ENCODE peak calls at places on chromosome 1, in eight cellular contexts. N is adrenal gland, M is stomach, O is spleen, Q is tibial nerve, S is body of pancreas, C is A549, Z is right lobe of liver. D is an unnamed sample.

GRCh38 chr1:228781161-228781771 is 46.0 kb downstream of the RHOU start:
- DNase-seq in N (no peak), C (no peak), Z (no peak), O (no peak), Q (no peak), M (no peak), S (no peak), D (peak; percentile 41)

GRCh38 chr1:153357853-153358690 is at the start of gene S100A9:
- DNase-seq in S (no peak), Q (no peak), O (peak; percentile 63), Z (no peak), M (no peak), N (no peak), C (no peak), D (no peak)

GRCh38 chr1:162153374-162153773 is 83.9 kb downstream of the NOS1AP start:
- DNase-seq in O (no peak), Q (no peak), N (no peak), Z (no peak), M (no peak), C (no peak), S (no peak), D (no peak)

GRCh38 chr1:162166934-162167615 is 97.6 kb downstream of the NOS1AP start:
- DNase-seq in M (no peak), Z (no peak), S (no peak), O (no peak), C (no peak), N (no peak), Q (no peak), D (no peak)

GRCh38 chr1:189962171-189962570 is 515.5 kb downstream of the BRINP3 start:
- DNase-seq in O (no peak), Z (no peak), S (no peak), M (no peak), C (no peak), N (no peak), Q (no peak), D (no peak)

GRCh38 chr1:117512728-117513321 is 93.0 kb upstream of the TENT5C start:
- DNase-seq in Z (no peak), O (no peak), S (no peak), Q (no peak), N (no peak), M (no peak), C (no peak), D (no peak)

GRCh38 chr1:116375165-116375883 is 2.3 kb downstream of the ATP1A1 start:
- DNase-seq in C (no peak), Z (no peak), O (no peak), S (no peak), M (no peak), Q (no peak), N (no peak), D (no peak)

GRCh38 chr1:93148001-93148400 is 32.2 kb downstream of the TMED5 start:
- DNase-seq in Q (no peak), S (no peak), M (no peak), C (no peak), Z (no peak), O (no peak), N (no peak), D (no peak)

GRCh38 chr1:17731460-17731859 is 23.7 kb upstream of the ACTL8 start:
- DNase-seq in O (no peak), M (no peak), Z (no peak), N (no peak), Q (no peak), S (no peak), C (no peak), D (no peak)

GRCh38 chr1:84089470-84090261 is 54.4 kb upstream of the PRKACB start:
- DNase-seq in Q (no peak), O (no peak), Z (no peak), S (no peak), N (no peak), M (no peak), C (no peak), D (no peak)

GRCh38 chr1:156471496-156472490 is 28.8 kb downstream of the MEF2D start:
- DNase-seq in C (no peak), O (no peak), Q (peak; percentile 27), M (peak; percentile 98), N (peak; percentile 82), S (peak; percentile 97), Z (peak; percentile 92), D (peak; percentile 78)

GRCh38 chr1:177650947-177651346 is 318.9 kb downstream of the SEC16B start:
- DNase-seq in Z (no peak), O (no peak), S (peak; percentile 13), Q (no peak), C (no peak), M (peak; percentile 58), N (no peak), D (no peak)

GRCh38 chr1:174967845-174968705 is 31.7 kb upstream of the CACYBP start:
- DNase-seq in M (no peak), N (no peak), S (no peak), Q (no peak), Z (no peak), O (no peak), C (no peak), D (no peak)

GRCh38 chr1:117537291-117537920 is 68.4 kb upstream of the TENT5C start:
- DNase-seq in C (no peak), O (peak; percentile 57), M (peak; percentile 74), Q (no peak), N (no peak), Z (peak; percentile 55), S (peak; percentile 73), D (no peak)

GRCh38 chr1:33482412-33482811 is 10.0 kb downstream of the ZSCAN20 start:
- DNase-seq in Z (no peak), C (no peak), S (no peak), M (no peak), N (no peak), O (no peak), Q (no peak), D (no peak)

GRCh38 chr1:169529068-169529642 is 43.4 kb upstream of the SLC19A2 start:
- DNase-seq in S (peak; percentile 71), N (no peak), O (no peak), Z (no peak), Q (no peak), M (peak; percentile 75), C (no peak), D (no peak)

GRCh38 chr1:17569200-17570139 is 30.0 kb downstream of the ARHGEF10L start:
- DNase-seq in N (peak; percentile 95), O (no peak), Z (peak; percentile 78), C (no peak), M (peak; percentile 70), Q (peak; percentile 93), S (peak; percentile 64), D (peak; percentile 81)

DNA sequence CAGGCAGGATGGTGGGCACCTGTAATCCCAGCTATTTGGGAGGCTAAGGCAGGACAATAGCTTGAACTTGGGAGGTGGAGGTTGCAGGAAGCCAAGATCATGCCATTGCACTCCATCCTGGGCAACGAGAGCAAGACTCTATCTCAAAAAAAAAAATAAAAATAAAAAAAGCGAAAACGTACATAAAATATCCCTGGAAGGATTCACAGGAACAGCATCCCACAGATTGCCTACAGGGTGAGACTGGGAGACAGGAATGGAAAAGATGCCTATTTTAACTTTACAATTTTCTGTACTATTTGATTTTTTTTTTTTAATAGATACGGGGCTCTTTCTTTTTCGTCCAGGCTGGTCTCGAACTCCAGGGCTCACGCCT is 604 bp upstream of the NBPF3 start:
- DNase-seq in C (no peak), Z (no peak), N (no peak), M (no peak), S (no peak), Q (no peak), O (no peak), D (no peak)
- TF ChIP-seq POLR2A in C (no peak), Z (no peak), N (no peak), M (no peak), S (no peak), Q (no peak), O (no peak), D (no peak)

DNA sequence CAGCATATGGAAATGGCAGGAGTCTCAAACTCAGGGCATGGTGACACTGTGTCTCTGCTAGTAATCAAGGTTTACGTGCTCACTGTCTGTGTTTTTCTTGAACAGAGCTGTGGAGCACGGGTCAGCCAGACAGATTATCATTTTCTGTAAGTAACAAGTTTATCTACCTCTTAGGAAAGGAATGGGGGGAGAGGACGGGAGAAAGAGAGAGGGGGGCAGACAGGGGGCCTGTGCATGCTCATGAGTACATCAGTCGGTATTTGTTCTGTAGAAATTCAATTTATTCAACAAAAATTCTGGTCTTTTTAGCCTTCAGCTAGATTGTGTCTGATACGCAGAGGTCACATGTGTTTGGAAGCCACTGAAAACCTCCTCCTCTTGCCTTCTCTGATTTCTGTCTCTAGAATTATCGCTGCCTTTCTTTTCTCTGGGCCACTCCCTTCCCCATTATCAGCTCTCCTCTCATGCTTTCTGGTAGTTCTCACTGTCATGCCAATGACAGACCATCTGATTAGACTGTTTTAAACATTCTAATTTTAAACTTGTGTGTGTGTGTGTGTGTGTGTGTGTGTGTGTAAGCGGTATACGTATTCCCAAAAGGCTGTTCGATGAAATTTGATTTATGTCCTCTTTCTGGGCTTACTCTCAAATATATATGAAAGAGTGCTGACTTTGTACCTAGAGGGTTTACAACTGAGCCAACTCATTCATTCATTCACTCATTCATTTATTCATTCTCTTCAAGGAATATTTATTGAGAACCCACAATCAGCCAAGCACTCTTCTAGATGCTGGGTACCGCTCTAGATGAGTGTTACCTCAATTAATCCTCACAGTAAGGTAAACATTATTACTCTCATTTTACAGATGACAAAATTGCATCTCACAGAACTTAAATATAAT is 636.9 kb downstream of the KIF26B start:
- DNase-seq in C (no peak), N (no peak), O (no peak), Z (no peak), Q (no peak), S (no peak), M (no peak), D (no peak)
- H3K4me1 ChIP-seq in C (no peaks in the 10 kb centered on the region), N (no peaks in the 10 kb centered on the region), O (no peaks in the 10 kb centered on the region), Z (no peaks in the 10 kb centered on the region), Q (no peaks in the 10 kb centered on the region), S (no peaks in the 10 kb centered on the region), M (no peaks in the 10 kb centered on the region), D (no peaks in the 10 kb centered on the region)

GRCh38 chr1:89841507-89841906 is 20.7 kb downstream of the LRRC8D start:
- DNase-seq in Q (no peak), S (no peak), O (no peak), Z (no peak), C (no peak), M (no peak), N (no peak), D (no peak)

GRCh38 chr1:89844236-89844807 is 23.5 kb downstream of the LRRC8D start:
- DNase-seq in S (no peak), M (no peak), C (no peak), Z (no peak), O (no peak), N (no peak), Q (no peak), D (no peak)

GRCh38 chr1:89844860-89845259 is 24.0 kb downstream of the LRRC8D start:
- DNase-seq in S (no peak), Z (no peak), O (no peak), C (no peak), N (no peak), Q (no peak), M (no peak), D (no peak)

GRCh38 chr1:89843279-89844121 is 22.7 kb downstream of the LRRC8D start:
- DNase-seq in O (peak; percentile 96), S (peak; percentile 74), M (peak; percentile 72), Z (peak; percentile 79), Q (peak; percentile 35), N (peak; percentile 72), C (peak; percentile 72), D (peak; percentile 80)

GRCh38 chr1:89842547-89843278 is 21.9 kb downstream of the LRRC8D start:
- DNase-seq in O (no peak), N (no peak), Q (no peak), Z (no peak), C (no peak), M (no peak), S (no peak), D (peak; percentile 40)
- H3K4me3 ChIP-seq in O (peak overlapping the region; percentile 65), N (peak overlapping the region; percentile 87), Q (peak overlapping the region; percentile 59), Z (peak overlapping the region; percentile 79), C (peak overlapping the region; percentile 81), M (peak overlapping the region; percentile 77), S (peak overlapping the region; percentile 48), D (peak overlapping the region; percentile 78)

GRCh38 chr1:245201827-245202226 is 47.0 kb downstream of the KIF26B start:
- DNase-seq in Z (no peak), S (no peak), N (no peak), C (no peak), O (no peak), M (no peak), Q (no peak), D (no peak)
- TF ChIP-seq POLR2A in Z (no peak), S (no peak), N (no peak), C (no peak), O (no peak), M (no peak), Q (no peak), D (no peak)